ENCODE peak calls at places on chromosomes 4 and X, in five cellular contexts. One of them, this sample, is unnamed.

GRCh38 chr4:111849726-111850284 is 295.4 kb upstream of the FAM241A start:
- DNase-seq in RWPE1: no peak
- DNase-seq in left lung: no peak
- DNase-seq in heart left ventricle: no peak
- DNase-seq in A673: no peak
- DNase-seq in this sample: no peak

GRCh38 chr4:152032722-152033131 is 271.9 kb upstream of the GATB start:
- DNase-seq in RWPE1: no peak
- DNase-seq in left lung: no peak
- DNase-seq in heart left ventricle: no peak
- DNase-seq in A673: no peak
- DNase-seq in this sample: no peak

GRCh38 chr4:40908702-40909362 is 159.1 kb downstream of the NSUN7 start:
- DNase-seq in RWPE1: peak
- DNase-seq in left lung: peak
- DNase-seq in heart left ventricle: no peak
- DNase-seq in A673: peak
- DNase-seq in this sample: peak

GRCh38 chr4:139629761-139630160 is 35.9 kb upstream of the MGST2 start:
- DNase-seq in RWPE1: no peak
- DNase-seq in left lung: no peak
- DNase-seq in heart left ventricle: no peak
- DNase-seq in A673: peak
- DNase-seq in this sample: no peak

GRCh38 chr4:182212211-182212761 is 30.9 kb upstream of the TENM3 start:
- DNase-seq in RWPE1: no peak
- DNase-seq in left lung: peak
- DNase-seq in heart left ventricle: no peak
- DNase-seq in A673: no peak
- DNase-seq in this sample: no peak

GRCh38 chr4:166386491-166387367 is 513.7 kb downstream of the TLL1 start:
- DNase-seq in RWPE1: no peak
- DNase-seq in left lung: no peak
- DNase-seq in heart left ventricle: no peak
- DNase-seq in A673: no peak
- DNase-seq in this sample: no peak

GRCh38 chr4:102352774-102353173 is 7.5 kb upstream of the SLC39A8 start:
- DNase-seq in RWPE1: no peak
- DNase-seq in left lung: no peak
- DNase-seq in heart left ventricle: no peak
- DNase-seq in A673: peak
- DNase-seq in this sample: no peak

GRCh38 chrX:23505531-23506303 is 161.6 kb upstream of the PRDX4 start:
- DNase-seq in RWPE1: no peak
- DNase-seq in left lung: no peak
- DNase-seq in heart left ventricle: no peak
- DNase-seq in A673: no peak
- DNase-seq in this sample: no peak

GRCh38 chrX:53080628-53081580 is 1.3 kb upstream of the TSPYL2 start:
- DNase-seq in RWPE1: no peak
- DNase-seq in left lung: no peak
- DNase-seq in heart left ventricle: no peak
- DNase-seq in A673: no peak
- DNase-seq in this sample: no peak
- H3K27ac ChIP-seq in RWPE1: peak
- H3K27ac ChIP-seq in left lung: peak
- H3K27ac ChIP-seq in heart left ventricle: peak
- H3K27ac ChIP-seq in A673: no peak
- H3K27ac ChIP-seq in this sample: peak

GRCh38 chr4:98446499-98447375 is 185.6 kb downstream of the RAP1GDS1 start:
- DNase-seq in RWPE1: peak
- DNase-seq in left lung: peak
- DNase-seq in heart left ventricle: no peak
- DNase-seq in A673: no peak
- DNase-seq in this sample: no peak
- H3K27ac ChIP-seq in RWPE1: peak
- H3K27ac ChIP-seq in left lung: no peak
- H3K27ac ChIP-seq in heart left ventricle: no peak
- H3K27ac ChIP-seq in A673: no peak
- H3K27ac ChIP-seq in this sample: no peak

DNA sequence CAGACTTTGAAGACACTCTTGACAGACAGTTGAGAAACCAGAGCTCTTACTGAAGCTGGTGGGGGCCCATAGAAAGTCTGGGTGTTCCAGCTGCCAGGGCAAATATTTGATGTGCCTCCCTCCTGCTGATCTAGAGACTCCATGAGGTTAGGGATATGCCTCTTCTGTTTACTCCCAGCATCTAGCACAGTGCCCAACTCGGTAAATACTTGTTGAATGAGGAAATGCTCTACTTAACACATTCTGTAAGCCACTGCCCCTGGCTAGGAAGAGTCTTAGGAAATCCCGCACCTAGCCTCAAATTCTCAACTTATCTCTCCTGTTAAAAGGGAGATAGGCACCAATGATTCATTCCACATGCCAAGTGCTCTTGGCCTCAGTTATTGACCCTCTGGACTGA is 179.2 kb upstream of the RASGEF1B start:
- DNase-seq in RWPE1: no peak
- DNase-seq in left lung: no peak
- DNase-seq in heart left ventricle: no peak
- DNase-seq in A673: no peak
- DNase-seq in this sample: no peak
- H3K27ac ChIP-seq in RWPE1: no peak
- H3K27ac ChIP-seq in left lung: no peak
- H3K27ac ChIP-seq in heart left ventricle: no peak
- H3K27ac ChIP-seq in A673: no peak
- H3K27ac ChIP-seq in this sample: no peak

GRCh38 chrX:72621163-72621562 is 48.5 kb upstream of the HDAC8 start:
- DNase-seq in RWPE1: no peak
- DNase-seq in left lung: no peak
- DNase-seq in heart left ventricle: no peak
- DNase-seq in A673: no peak
- DNase-seq in this sample: no peak

GRCh38 chrX:72620550-72621145 is 48.0 kb upstream of the HDAC8 start:
- DNase-seq in RWPE1: peak
- DNase-seq in left lung: peak
- DNase-seq in heart left ventricle: no peak
- DNase-seq in A673: peak
- DNase-seq in this sample: peak

GRCh38 chrX:72624194-72624593 is 51.6 kb upstream of the HDAC8 start:
- DNase-seq in RWPE1: no peak
- DNase-seq in left lung: no peak
- DNase-seq in heart left ventricle: no peak
- DNase-seq in A673: no peak
- DNase-seq in this sample: no peak

DNA sequence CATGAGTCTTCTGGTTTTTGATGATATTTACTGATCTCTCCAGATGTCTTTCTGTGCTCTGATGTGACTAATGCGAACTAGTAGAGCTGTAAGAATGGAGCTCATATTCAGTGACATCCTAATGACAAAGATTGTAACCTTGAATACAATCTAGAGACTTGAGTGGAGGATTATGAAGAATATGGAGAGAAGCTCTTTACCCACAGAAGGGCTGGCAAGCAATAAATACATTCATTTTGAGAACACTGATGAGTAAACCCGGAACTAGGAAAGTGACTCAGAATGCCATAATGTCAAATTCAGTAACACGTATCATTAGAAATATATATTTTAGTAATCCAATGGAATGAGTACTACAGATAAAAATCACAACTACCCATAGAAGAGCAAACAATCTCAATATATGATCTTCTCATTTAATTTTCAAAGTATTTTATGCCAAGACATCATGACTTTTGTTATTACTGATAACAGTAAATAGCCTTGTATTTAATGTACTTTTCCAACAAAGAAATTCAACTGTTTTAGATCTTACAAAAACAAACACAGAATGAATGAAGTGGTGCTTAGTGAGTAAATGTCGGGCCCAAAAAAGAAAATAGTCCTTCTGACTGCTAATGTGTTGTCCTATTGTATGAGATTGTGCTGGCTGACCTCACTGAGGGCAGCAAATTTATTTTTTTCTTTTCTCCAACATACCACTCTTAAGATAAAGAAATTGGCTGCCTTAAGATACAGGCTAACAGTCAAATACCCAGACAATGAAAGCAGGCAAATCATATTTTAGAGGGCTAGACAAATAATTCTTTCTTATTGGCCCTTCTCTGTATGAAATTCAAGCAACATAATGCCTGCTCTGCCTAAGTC is 49.2 kb upstream of the HDAC8 start:
- DNase-seq in RWPE1: peak
- DNase-seq in left lung: no peak
- DNase-seq in heart left ventricle: no peak
- DNase-seq in A673: no peak
- DNase-seq in this sample: no peak
- H3K27ac ChIP-seq in RWPE1: no peak
- H3K27ac ChIP-seq in left lung: no peak
- H3K27ac ChIP-seq in heart left ventricle: no peak
- H3K27ac ChIP-seq in A673: no peak
- H3K27ac ChIP-seq in this sample: no peak

GRCh38 chrX:117038918-117039440 is 576.2 kb upstream of the CT83 start:
- DNase-seq in RWPE1: no peak
- DNase-seq in left lung: no peak
- DNase-seq in heart left ventricle: no peak
- DNase-seq in A673: no peak
- DNase-seq in this sample: no peak
- H3K27ac ChIP-seq in RWPE1: no peak
- H3K27ac ChIP-seq in left lung: no peak
- H3K27ac ChIP-seq in heart left ventricle: no peak
- H3K27ac ChIP-seq in A673: no peak
- H3K27ac ChIP-seq in this sample: no peak